ENCODE peak calls at places on chromosomes 5 and 9, in four cellular contexts. B is suprapubic skin; Q is CD8-positive, alpha-beta memory T cell; U is heart left ventricle. A is an unnamed sample.

GRCh38 chr5:74314906-74315305 is 325.6 kb downstream of the ENC1 start:
- DNase-seq in B (no peak), Q (no peak), U (no peak), A (peak)

GRCh38 chr5:127959152-127959764 is 124.3 kb upstream of the SLC12A2 start:
- DNase-seq in B (no peak), Q (no peak), U (peak), A (peak)

GRCh38 chr5:26700759-26701384 is 337.5 kb downstream of the CDH9 start:
- DNase-seq in B (no peak), Q (no peak), U (no peak), A (no peak)

GRCh38 chr9:78567693-78568092 is 270.8 kb downstream of the PSAT1 start:
- DNase-seq in B (no peak), Q (no peak), U (no peak), A (no peak)

GRCh38 chr9:133990366-133991210 is 1.5 kb downstream of the VAV2 start:
- DNase-seq in B (peak), Q (no peak), U (no peak), A (no peak)

GRCh38 chr9:98057095-98057799 is 715 bp downstream of the NANS start:
- DNase-seq in B (peak), Q (no peak), U (no peak), A (no peak)

GRCh38 chr5:28580616-28581015 is 1542.2 kb upstream of the CDH9 start:
- DNase-seq in B (no peak), Q (no peak), U (no peak), A (no peak)

GRCh38 chr5:95781101-95781583 is 41.4 kb downstream of the GLRX start:
- DNase-seq in B (peak), Q (peak), U (peak), A (no peak)

GRCh38 chr5:112165399-112165798 is 253.7 kb downstream of the EPB41L4A start:
- DNase-seq in B (no peak), Q (no peak), U (no peak), A (no peak)

GRCh38 chr5:63127054-63127453 is 548.4 kb downstream of the LRRC70 start:
- DNase-seq in B (no peak), Q (no peak), U (no peak), A (peak)

GRCh38 chr5:39928709-39929108 is 503.9 kb upstream of the DAB2 start:
- DNase-seq in B (no peak), Q (no peak), U (no peak), A (no peak)

GRCh38 chr5:80109549-80110478 is 74.7 kb downstream of the THBS4 start:
- DNase-seq in B (no peak), Q (no peak), U (peak), A (no peak)

GRCh38 chr9:18324928-18325327 is 149.0 kb upstream of the ADAMTSL1 start:
- DNase-seq in B (no peak), Q (no peak), U (no peak), A (peak)

GRCh38 chr5:172830876-172831662 is 3.0 kb upstream of the ERGIC1 start:
- DNase-seq in B (no peak), Q (no peak), U (no peak), A (no peak)

GRCh38 chr5:16665611-16666010 is 48.8 kb upstream of the RETREG1 start:
- DNase-seq in B (no peak), Q (no peak), U (no peak), A (no peak)

GRCh38 chr5:125326114-125326513 is 579.7 kb upstream of the ZNF608 start:
- DNase-seq in B (no peak), Q (no peak), U (peak), A (no peak)

GRCh38 chr5:24765219-24765618 is 120.4 kb upstream of the CDH10 start:
- DNase-seq in B (no peak), Q (no peak), U (no peak), A (no peak)

GRCh38 chr9:20620658-20621552 is 1.4 kb downstream of the MLLT3 start:
- DNase-seq in B (peak), Q (peak), U (peak), A (no peak)

GRCh38 chr5:55737793-55738192 is at the start of gene DDX4:
- DNase-seq in B (no peak), Q (no peak), U (no peak), A (no peak)

GRCh38 chr9:96867282-96867814 is 13.0 kb upstream of the ZNF782 start:
- DNase-seq in B (no peak), Q (no peak), U (no peak), A (no peak)

GRCh38 chr5:60366489-60366888 is 333.5 kb downstream of the DEPDC1B start:
- DNase-seq in B (no peak), Q (no peak), U (no peak), A (no peak)

GRCh38 chr5:105940181-105940580 is 1730.6 kb downstream of the EFNA5 start:
- DNase-seq in B (no peak), Q (no peak), U (no peak), A (no peak)

GRCh38 chr9:129357773-129358250 is 179.8 kb upstream of the IER5L start:
- DNase-seq in B (no peak), Q (no peak), U (no peak), A (no peak)

DNA sequence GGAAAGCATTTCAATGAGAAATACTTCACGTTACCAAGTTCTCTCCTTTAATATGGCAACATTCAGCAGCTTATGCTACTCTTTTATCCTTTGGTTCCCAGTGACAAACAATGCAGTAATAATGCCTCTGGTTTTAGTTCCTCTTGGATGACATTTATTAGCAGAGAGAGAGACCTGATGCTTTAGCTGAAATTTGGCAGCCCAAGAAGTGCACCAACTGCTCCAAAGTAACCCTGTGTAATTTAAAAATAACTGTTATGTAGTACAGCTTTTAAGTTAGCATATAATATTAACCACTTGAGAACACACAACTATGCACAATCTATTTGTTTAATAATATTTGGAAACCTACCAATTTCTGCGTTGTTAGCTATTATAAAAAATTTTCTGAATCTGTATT is 21.8 kb downstream of the PANK3 start:
- DNase-seq in B (no peak), Q (no peak), U (no peak), A (no peak)
- H3K27ac ChIP-seq in B (no peak), Q (no peak), U (no peak), A (no peak)

GRCh38 chr9:121771851-121772599 is 120.6 kb downstream of the DAB2IP start:
- DNase-seq in B (no peak), Q (no peak), U (peak), A (no peak)
- H3K27ac ChIP-seq in B (no peak), Q (no peak), U (no peak), A (no peak)

GRCh38 chr9:109973336-109973735 is 193.3 kb downstream of the PALM2AKAP2 start:
- DNase-seq in B (no peak), Q (no peak), U (no peak), A (no peak)
- H3K27ac ChIP-seq in B (no peak), Q (no peak), U (no peak), A (no peak)

DNA sequence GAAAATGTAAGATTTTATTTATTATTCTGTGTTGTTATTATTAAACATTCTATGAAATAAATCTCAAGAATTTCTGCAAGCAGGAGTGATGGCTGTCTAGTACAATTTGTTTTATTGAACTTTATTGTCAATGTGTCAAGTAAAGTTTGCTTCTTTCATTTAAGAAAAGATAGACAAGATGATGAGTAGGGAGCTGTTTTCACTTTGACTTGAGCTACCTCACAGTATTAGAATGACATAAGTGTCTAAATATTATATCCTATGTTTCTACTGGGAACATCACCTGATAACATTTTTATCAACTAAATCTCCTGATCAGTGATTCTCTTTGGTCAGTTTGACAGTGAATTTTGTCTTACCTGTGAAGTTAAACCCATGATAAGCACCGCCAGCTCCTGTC is 12.7 kb upstream of the EDIL3 start:
- DNase-seq in B (no peak), Q (no peak), U (no peak), A (no peak)
- H3K27ac ChIP-seq in B (no peak), Q (no peak), U (no peak), A (no peak)

GRCh38 chr5:138837160-138837559 is 38.0 kb downstream of the LRRTM2 start:
- DNase-seq in B (no peak), Q (no peak), U (no peak), A (no peak)

GRCh38 chr5:138833095-138833494 is 42.0 kb downstream of the LRRTM2 start:
- DNase-seq in B (no peak), Q (no peak), U (no peak), A (no peak)

GRCh38 chr5:138832218-138832617 is 42.9 kb downstream of the LRRTM2 start:
- DNase-seq in B (no peak), Q (no peak), U (no peak), A (no peak)

GRCh38 chr5:138831703-138832102 is 43.4 kb downstream of the LRRTM2 start:
- DNase-seq in B (no peak), Q (no peak), U (no peak), A (no peak)

DNA sequence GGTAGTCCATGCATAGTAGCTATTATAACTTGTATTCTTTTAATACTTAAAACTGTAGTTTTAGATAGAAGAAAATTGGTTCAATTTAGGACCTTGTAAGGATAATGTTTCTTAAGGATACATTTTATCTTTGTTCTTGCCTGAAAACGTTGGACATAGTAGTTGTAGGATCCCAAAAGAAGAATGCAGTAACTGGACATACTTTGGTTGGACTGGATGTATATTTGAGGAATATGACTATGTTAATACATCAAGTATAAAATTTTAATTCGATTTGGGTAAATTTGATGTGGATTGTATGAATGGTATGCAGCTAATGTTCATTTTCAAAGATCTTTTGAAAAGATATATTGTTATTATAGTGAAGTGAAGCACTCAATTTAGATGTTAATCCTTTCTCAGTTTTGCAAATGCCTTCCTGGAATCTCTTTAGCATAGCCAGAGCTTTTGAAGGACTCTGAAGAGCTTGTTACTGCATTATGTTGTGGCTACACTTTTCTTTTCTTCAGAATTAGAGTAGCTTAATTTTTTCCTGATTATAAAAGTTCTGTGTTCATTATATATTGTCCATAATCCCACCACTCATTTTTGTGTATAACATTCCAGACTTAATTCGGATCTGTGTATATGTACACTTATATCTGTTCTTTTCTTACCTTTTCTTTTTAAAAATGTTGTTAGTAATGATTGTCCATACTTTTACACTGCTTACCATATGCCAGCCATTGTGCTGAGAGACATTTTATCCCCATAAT is 41.2 kb downstream of the LRRTM2 start:
- DNase-seq in B (no peak), Q (no peak), U (no peak), A (no peak)
- H3K27ac ChIP-seq in B (no peak), Q (no peak), U (no peak), A (no peak)

GRCh38 chr9:92665836-92666235 is 4.1 kb downstream of the IPPK start:
- DNase-seq in B (no peak), Q (no peak), U (no peak), A (no peak)
- H3K27ac ChIP-seq in B (peak), Q (no peak), U (no peak), A (no peak)

DNA sequence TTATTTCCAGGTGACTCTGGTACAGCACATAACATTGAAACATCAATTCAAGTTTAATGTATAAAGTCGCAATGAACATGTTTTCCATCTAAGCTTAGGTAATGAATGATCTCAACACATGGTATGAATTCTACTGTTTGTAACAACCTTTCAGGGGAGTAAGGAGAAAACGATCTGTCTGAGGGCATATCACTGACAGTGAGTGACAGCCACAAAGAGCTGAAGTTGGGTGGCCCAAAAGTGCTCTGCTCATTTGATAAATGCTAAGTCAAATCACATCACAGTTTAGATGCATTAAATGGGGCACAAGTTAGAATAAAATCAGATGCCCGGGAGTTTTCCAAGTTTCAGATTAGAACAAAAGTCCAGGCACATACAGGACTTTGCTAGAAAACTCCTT is 1.2 kb downstream of the FANCC start:
- DNase-seq in B (no peak), Q (no peak), U (no peak), A (no peak)
- H3K27ac ChIP-seq in B (peak), Q (no peak), U (peak), A (no peak)

GRCh38 chr5:120388016-120388781 is 75.9 kb upstream of the PRR16 start:
- DNase-seq in B (no peak), Q (no peak), U (no peak), A (no peak)
- H3K27ac ChIP-seq in B (peak), Q (no peak), U (no peak), A (peak)

GRCh38 chr5:124176692-124177091 is 569.7 kb downstream of the ZNF608 start:
- DNase-seq in B (no peak), Q (no peak), U (peak), A (no peak)

GRCh38 chr5:124180523-124181461 is 565.6 kb downstream of the ZNF608 start:
- DNase-seq in B (no peak), Q (no peak), U (no peak), A (no peak)

GRCh38 chr5:124182133-124182532 is 564.3 kb downstream of the ZNF608 start:
- DNase-seq in B (no peak), Q (no peak), U (no peak), A (no peak)

GRCh38 chr5:124178050-124178449 is 568.4 kb downstream of the ZNF608 start:
- DNase-seq in B (no peak), Q (no peak), U (no peak), A (no peak)

GRCh38 chr5:124179788-124180187 is 566.7 kb downstream of the ZNF608 start:
- DNase-seq in B (no peak), Q (no peak), U (no peak), A (no peak)
- H3K27ac ChIP-seq in B (no peak), Q (no peak), U (no peak), A (no peak)